ENCODE peak calls at places on chromosomes 2 and 18, in ten cellular contexts. B, P, Q, A, M, U, V, Y, D and O are unnamed samples.

GRCh38 chr18:48695671-48696070 is 156.8 kb downstream of the CTIF start:
- ATAC-seq in B (no peak), P (peak; percentile 35), Q (no peak), A (no peak), M (no peak), U (no peak), V (peak; percentile 38), Y (no peak), D (no peak), O (no peak)

GRCh38 chr2:39665811-39666488 is at the start of gene TMEM178A:
- ATAC-seq in B (no peak), P (peak; percentile 50), Q (no peak), A (peak; percentile 76), M (no peak), U (no peak), V (peak; percentile 43), Y (peak; percentile 73), D (peak; percentile 40), O (peak; percentile 44)

GRCh38 chr2:166234112-166234846 is 106.5 kb upstream of the SCN1A start:
- ATAC-seq in B (no peak), P (no peak), Q (no peak), A (no peak), M (no peak), U (no peak), V (no peak), Y (peak; percentile 53), D (peak; percentile 64), O (no peak)

GRCh38 chr2:150125188-150125587 is 362.3 kb downstream of the RND3 start:
- ATAC-seq in B (no peak), P (no peak), Q (no peak), A (no peak), M (no peak), U (peak; percentile 4), V (peak; percentile 89), Y (peak; percentile 14), D (no peak), O (no peak)

GRCh38 chr2:65281626-65282351 is 54.2 kb downstream of the ACTR2 start:
- ATAC-seq in B (no peak), P (peak; percentile 18), Q (peak; percentile 47), A (peak; percentile 55), M (peak; percentile 61), U (no peak), V (no peak), Y (no peak), D (peak; percentile 19), O (peak; percentile 86)

GRCh38 chr2:57291209-57291608 is 755.4 kb upstream of the VRK2 start:
- ATAC-seq in B (no peak), P (no peak), Q (no peak), A (no peak), M (no peak), U (no peak), V (no peak), Y (no peak), D (no peak), O (no peak)

GRCh38 chr2:36357506-36358316 is 2.1 kb downstream of the CRIM1 start:
- ATAC-seq in B (peak; percentile 65), P (no peak), Q (peak; percentile 57), A (peak; percentile 72), M (peak; percentile 54), U (peak; percentile 59), V (peak; percentile 31), Y (peak; percentile 73), D (peak; percentile 25), O (peak; percentile 33)

GRCh38 chr18:35919179-35919578 is 53.3 kb upstream of the RMP24 start:
- ATAC-seq in B (no peak), P (no peak), Q (no peak), A (no peak), M (no peak), U (no peak), V (no peak), Y (no peak), D (no peak), O (no peak)

GRCh38 chr2:119442850-119443249 is 11.2 kb downstream of the TMEM37 start:
- ATAC-seq in B (no peak), P (no peak), Q (no peak), A (peak; percentile 9), M (no peak), U (no peak), V (peak; percentile 14), Y (no peak), D (no peak), O (no peak)

GRCh38 chr18:36600548-36600947 is 228.3 kb downstream of the TPGS2 start:
- ATAC-seq in B (no peak), P (no peak), Q (no peak), A (no peak), M (no peak), U (no peak), V (no peak), Y (no peak), D (no peak), O (no peak)

GRCh38 chr2:96888082-96889011 is 18.5 kb upstream of the SEMA4C start:
- ATAC-seq in B (no peak), P (peak; percentile 63), Q (peak; percentile 24), A (no peak), M (peak; percentile 36), U (peak; percentile 41), V (no peak), Y (no peak), D (no peak), O (no peak)

GRCh38 chr2:39120521-39120770 is 405 bp downstream of the SOS1 start:
- ATAC-seq in B (peak; percentile 24), P (peak; percentile 25), Q (no peak), A (no peak), M (no peak), U (no peak), V (no peak), Y (no peak), D (peak; percentile 10), O (peak; percentile 18)

DNA sequence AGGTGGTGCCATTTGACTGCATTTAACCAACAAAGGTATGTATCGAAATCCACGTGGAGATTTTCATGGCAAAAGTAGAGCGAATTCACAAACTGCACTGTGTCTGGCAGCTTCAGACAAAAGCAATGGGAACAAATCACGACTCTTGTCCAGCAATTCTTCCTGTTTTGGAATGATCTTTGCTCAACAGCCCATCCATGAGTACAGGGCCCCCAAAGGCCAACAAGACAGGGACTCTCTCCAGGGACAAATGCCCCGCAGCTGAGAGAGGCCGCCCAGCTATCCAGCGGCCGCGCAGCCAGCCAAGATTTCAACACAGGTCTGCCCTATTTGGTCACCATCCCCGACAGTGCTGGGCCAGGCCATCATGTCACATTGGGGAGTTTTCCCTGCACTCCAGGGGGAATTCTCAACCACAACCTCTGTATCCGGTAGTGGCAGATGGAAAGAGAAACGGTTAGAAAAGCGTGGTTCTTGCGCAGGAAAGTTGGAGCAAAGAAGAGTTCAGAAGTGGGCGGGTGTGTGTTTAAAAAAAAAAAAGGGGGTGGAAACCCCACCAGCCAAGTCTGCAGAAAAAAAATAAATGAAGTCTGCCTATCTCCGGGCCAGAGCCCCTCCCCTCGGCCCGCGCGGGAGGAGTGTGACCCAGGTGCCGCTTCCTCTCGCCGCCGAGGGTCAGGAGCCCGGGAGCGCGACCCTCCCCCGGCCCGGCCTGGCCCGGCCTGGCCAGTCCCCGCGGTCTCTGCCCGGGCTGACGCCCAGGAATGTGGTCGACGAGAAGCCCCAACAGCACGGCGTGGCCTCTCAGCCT is at the start of gene GYPC:
- ATAC-seq in B (no peak), P (peak; percentile 60), Q (peak; percentile 49), A (peak; percentile 70), M (no peak), U (peak; percentile 44), V (peak; percentile 50), Y (no peak), D (peak; percentile 18), O (peak; percentile 64)
- TF ChIP-seq POLR2A in B (no peak), P (peak; percentile 50), Q (no peak), A (no peak), M (no peak), U (no peak), V (no peak), Y (no peak), D (no peak), O (no peak)

DNA sequence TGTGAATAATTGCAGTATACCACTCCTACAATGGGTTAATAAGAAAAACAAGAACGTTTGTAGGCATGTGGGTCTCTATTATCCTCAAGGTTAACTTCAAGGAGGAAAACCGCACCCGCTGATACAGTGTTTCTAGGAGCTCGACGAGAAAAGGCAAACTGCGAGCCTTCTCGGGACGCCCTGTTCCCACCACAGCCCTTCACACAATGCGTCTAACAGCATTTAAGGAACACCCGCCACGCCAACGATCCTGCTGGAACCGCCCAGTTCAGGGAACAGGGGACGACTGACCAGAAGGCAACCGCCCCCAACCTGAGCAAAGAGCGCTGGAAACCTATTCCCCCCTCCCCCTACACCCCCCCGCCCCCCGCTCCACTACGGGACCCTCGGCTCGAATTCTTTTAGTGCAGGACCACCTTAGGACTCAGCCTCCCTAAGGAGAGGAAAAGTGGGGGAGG is 710 bp upstream of the TMSB10 start:
- ATAC-seq in B (peak; percentile 35), P (peak; percentile 54), Q (peak; percentile 82), A (peak; percentile 58), M (peak; percentile 84), U (no peak), V (peak; percentile 59), Y (peak; percentile 56), D (peak; percentile 30), O (peak; percentile 80)
- TF ChIP-seq POLR2A in B (no peak), P (peak; percentile 68), Q (peak; percentile 22), A (no peak), M (peak; percentile 50), U (no peak), V (no peak), Y (peak; percentile 56), D (peak; percentile 48), O (peak; percentile 28)

DNA sequence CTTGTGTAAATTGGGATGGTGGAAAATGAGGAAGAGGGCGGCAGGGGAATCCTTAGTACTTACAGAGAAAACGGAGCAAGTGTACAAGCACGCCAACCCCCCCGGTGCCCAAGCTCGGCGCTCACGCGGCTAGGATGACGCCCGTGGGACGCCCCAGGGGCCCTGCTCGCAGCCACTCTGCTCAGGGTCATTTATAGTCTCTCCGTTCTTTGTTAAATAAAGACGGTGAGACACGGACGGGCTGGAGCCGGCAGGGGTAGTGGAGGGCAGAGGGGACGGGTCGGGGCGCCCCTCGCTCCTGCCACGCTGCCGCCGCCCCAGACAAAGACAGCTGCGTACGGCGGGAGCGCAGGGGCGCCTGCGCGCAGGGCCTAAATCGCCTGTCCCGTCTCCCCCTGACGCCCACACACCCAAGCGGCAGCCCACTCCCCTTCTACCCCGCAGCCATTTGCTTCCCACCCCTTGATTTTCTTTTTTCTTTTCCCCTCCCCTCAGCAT is 37.8 kb downstream of the PCBP1 start:
- ATAC-seq in B (peak; percentile 33), P (peak; percentile 65), Q (peak; percentile 45), A (no peak), M (peak; percentile 84), U (peak; percentile 61), V (peak; percentile 69), Y (peak; percentile 83), D (peak; percentile 34), O (peak; percentile 57)
- TF ChIP-seq POLR2A in B (no peak), P (peak; percentile 39), Q (peak; percentile 32), A (no peak), M (peak; percentile 26), U (peak; percentile 88), V (peak; percentile 36), Y (peak; percentile 75), D (no peak), O (peak; percentile 38)

GRCh38 chr18:24014062-24014985 is at the start of gene TTC39C:
- ATAC-seq in B (peak; percentile 79), P (peak; percentile 83), Q (no peak), A (peak; percentile 77), M (peak; percentile 69), U (peak; percentile 66), V (peak; percentile 80), Y (peak; percentile 84), D (peak; percentile 85), O (peak; percentile 82)
- TF ChIP-seq POLR2A in B (peak; percentile 45), P (peak; percentile 59), Q (no peak), A (no peak), M (peak; percentile 13), U (peak; percentile 81), V (peak; percentile 76), Y (peak; percentile 18), D (peak; percentile 57), O (peak; percentile 53)